ENCODE peak calls at places on chromosomes 11 and 22, in four cellular contexts. T is mesendoderm, P is neuronal stem cell, B is WERI-Rb-1. O is an unnamed sample. For H3K36me3, the result is how much of the 10 kb centered on the place peaks cover.

GRCh38 chr11:133918606-133919260 is 38.0 kb downstream of the IGSF9B start:
- DNase-seq in B (no peak), P (peak), T (peak), O (no peak)

GRCh38 chr11:105181100-105181499 is 41.5 kb upstream of the CARD18 start:
- DNase-seq in T (no peak), P (no peak), B (no peak), O (no peak)

GRCh38 chr11:62858201-62858600 is 18.8 kb upstream of the WDR74 start:
- DNase-seq in B (no peak), T (no peak), P (no peak), O (no peak)

GRCh38 chr11:79265756-79266322 is 175.0 kb downstream of the TENM4 start:
- DNase-seq in T (peak), P (no peak), B (no peak), O (no peak)

GRCh38 chr11:57230797-57231538 is 6.1 kb downstream of the APLNR start:
- DNase-seq in P (no peak), T (peak), B (no peak), O (no peak)

GRCh38 chr11:17719028-17719939 is at the start of gene MYOD1:
- DNase-seq in P (no peak), T (peak), B (no peak), O (peak)

GRCh38 chr22:30325065-30325720 is 1.5 kb downstream of the TBC1D10A start:
- DNase-seq in B (peak), P (no peak), T (peak), O (no peak)

GRCh38 chr11:50169634-50170033 is 137.0 kb downstream of the OR4C45 start:
- DNase-seq in B (no peak), P (no peak), T (no peak), O (no peak)

GRCh38 chr22:47655930-47656329 is 893.5 kb downstream of the TBC1D22A start:
- DNase-seq in P (no peak), B (no peak), T (no peak), O (no peak)

GRCh38 chr11:78050964-78051831 is 12.5 kb upstream of the THRSP start:
- DNase-seq in B (no peak), T (peak), P (no peak), O (peak)

GRCh38 chr22:42855726-42856125 is 1.3 kb downstream of the ARFGAP3 start:
- DNase-seq in T (no peak), B (no peak), P (no peak), O (no peak)

GRCh38 chr11:61699737-61700160 is 19.6 kb downstream of the DAGLA start:
- DNase-seq in T (no peak), P (no peak), B (no peak), O (no peak)
- H3K4me3 ChIP-seq in T (no peak), P (no peak), B (no peak), O (no peak)

GRCh38 chr11:111718436-111719325 is 47.5 kb downstream of the PPP2R1B start:
- DNase-seq in B (no peak), P (no peak), T (no peak), O (no peak)
- H3K36me3 ChIP-seq in B (half or more), P (under half), T (under half), O (under half)

DNA sequence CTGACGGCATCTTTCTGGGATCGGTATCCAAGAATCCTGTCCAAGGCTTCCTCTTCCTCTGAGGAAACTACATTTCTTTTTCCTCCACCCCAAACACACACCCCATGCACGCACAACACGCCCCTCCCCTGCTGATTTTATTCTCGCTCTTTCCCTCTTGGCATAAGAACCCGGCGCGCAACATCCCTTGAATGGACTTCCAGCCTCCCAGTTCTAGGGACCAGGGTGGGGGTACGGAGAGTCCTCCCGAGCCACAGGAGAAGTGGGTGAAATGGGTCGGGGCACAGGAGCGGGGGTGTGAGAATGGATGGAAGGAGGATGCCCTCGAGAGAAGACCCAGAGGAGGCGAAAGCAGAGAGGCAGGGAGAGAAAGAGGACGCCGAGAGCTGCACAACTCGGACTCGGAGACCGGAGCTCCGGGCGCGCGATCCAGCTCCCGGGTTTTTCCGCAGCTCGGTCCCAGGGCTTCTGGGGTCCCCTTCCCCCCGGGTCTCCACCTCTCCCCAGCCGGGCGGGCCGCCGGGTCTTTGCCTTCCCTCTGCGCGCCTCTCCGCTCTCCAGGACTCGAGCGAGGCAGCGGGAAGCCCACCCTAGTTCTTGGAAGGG is 1.4 kb upstream of the LARGE1 start:
- DNase-seq in P (peak), T (peak), B (peak), O (peak)
- H3K4me3 ChIP-seq in P (peak), T (peak), B (peak), O (peak)

GRCh38 chr11:95829580-95830259 is 39.4 kb downstream of the CEP57 start:
- DNase-seq in T (no peak), B (no peak), P (no peak), O (no peak)
- H3K36me3 ChIP-seq in T (under half), B (half or more), P (under half), O (under half)

GRCh38 chr22:26431151-26431995 is 2.3 kb downstream of the ASPHD2 start:
- DNase-seq in T (no peak), B (no peak), P (no peak), O (no peak)
- H3K4me3 ChIP-seq in T (no peak), B (no peak), P (no peak), O (no peak)

GRCh38 chr22:38751422-38752346 is 4.1 kb downstream of the SUN2 start:
- DNase-seq in B (no peak), T (no peak), P (no peak), O (no peak)

GRCh38 chr22:38750104-38750503 is 5.7 kb downstream of the SUN2 start:
- DNase-seq in T (no peak), B (no peak), P (no peak), O (no peak)

GRCh38 chr22:38751066-38751421 is 4.8 kb downstream of the SUN2 start:
- DNase-seq in B (no peak), T (no peak), P (no peak), O (no peak)

GRCh38 chr22:38748487-38749136 is 7.2 kb downstream of the SUN2 start:
- DNase-seq in B (no peak), P (no peak), T (no peak), O (no peak)

DNA sequence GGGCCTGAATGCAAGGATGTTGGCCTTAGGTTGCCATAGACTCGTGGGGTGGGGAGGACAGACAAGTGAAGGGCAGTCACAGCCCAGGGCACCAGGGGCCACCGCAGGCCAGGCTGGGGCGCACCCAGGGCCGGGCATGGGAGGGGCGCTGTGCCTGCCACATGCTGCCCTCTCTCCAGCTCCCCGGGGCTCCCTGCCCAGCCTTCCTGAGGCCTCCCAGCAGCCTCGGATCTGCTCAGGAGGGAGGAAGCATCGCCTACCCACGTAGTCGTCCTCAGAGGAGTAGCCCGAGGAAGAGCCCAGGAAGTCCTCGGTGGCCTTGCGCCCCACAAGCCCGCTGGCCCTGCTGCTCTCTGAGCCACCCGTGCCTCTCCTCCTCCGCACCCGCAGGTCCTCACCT is 5.2 kb downstream of the SUN2 start:
- DNase-seq in B (no peak), P (no peak), T (no peak), O (no peak)
- H3K36me3 ChIP-seq in B (half or more), P (under half), T (under half), O (under half)

DNA sequence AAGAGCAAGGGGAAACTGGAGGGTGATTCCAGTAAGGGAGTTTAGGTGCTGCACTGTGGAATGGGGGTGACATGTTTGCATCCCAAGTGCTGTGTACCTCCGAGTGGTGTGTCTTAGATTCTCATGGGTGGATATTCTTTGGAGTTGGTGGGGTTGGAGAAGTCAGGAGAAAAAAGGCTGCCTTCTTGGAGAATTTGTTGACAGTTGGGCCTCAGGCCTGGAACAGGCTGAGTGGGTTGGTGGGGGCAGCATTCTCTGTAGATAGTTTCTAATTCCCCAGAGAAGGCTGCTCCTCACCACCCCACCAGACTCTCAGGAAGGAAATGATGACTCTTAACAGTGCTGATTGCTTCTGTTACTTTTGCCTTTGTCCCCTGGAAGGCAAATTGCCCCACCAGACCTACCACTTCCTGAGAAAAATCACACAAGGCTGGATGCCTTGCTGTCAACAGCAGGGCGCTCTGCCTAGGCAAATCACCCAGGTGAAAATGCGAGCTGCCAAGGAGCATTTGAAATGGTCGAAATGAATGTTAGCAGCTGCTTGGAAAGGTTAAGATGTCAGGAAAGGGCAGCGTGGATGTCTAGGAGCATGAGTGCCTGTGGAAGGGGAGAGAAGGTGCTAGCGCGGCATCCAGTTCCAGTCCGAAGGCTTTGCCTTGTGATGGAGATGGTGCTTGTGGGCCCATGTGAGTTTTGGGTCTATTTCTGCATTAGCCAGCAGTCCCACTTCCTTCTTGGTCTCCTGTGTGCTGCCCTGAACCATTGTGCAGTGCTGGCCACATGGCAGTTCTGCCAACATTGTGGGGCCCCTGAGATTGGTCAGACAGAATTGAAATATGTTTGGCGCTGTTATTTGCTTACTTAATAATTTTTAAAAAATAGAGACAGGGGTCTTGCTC is 29.7 kb upstream of the SORL1-AS1 start:
- DNase-seq in B (no peak), P (no peak), T (peak), O (no peak)
- H3K4me3 ChIP-seq in B (no peak), P (no peak), T (no peak), O (no peak)

GRCh38 chr11:76201056-76201455 is 5.2 kb downstream of the WNT11 start:
- DNase-seq in B (peak), P (no peak), T (no peak), O (no peak)
- H3K36me3 ChIP-seq in B (under half), P (under half), T (under half), O (under half)

GRCh38 chr22:50302041-50302541 is 5.4 kb downstream of the PLXNB2 start:
- DNase-seq in B (no peak), P (no peak), T (no peak), O (no peak)

GRCh38 chr22:50303848-50304527 is 3.5 kb downstream of the PLXNB2 start:
- DNase-seq in B (peak), T (peak), P (no peak), O (peak)

GRCh38 chr22:50304528-50305392 is 2.7 kb downstream of the PLXNB2 start:
- DNase-seq in T (no peak), P (no peak), B (no peak), O (no peak)

GRCh38 chr22:50302564-50302963 is 4.9 kb downstream of the PLXNB2 start:
- DNase-seq in B (no peak), P (no peak), T (no peak), O (no peak)

DNA sequence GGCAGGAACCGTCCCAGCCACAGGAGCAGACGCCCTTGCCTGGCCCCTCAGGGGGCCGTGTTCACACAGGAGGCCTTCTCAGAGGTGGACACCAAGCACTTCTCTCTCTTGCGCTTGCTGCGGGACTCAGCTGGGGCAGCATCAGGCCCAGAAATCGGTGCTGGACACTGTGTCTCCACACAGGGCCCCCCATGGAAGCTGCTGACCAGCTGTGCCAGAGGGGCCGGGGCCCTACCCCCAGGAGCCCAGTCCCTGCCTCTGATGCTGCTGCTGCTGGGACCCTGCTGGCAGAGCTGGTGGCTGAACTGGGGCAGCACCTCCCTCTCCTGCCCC is 4.0 kb downstream of the PLXNB2 start:
- DNase-seq in P (no peak), T (no peak), B (no peak), O (no peak)
- H3K4me3 ChIP-seq in P (no peak), T (no peak), B (no peak), O (no peak)

GRCh38 chr11:113732092-113732491 is 26.0 kb upstream of the TMPRSS5 start:
- DNase-seq in T (no peak), B (no peak), P (no peak), O (no peak)

GRCh38 chr11:113730887-113731726 is 25.0 kb upstream of the TMPRSS5 start:
- DNase-seq in B (peak), T (peak), P (peak), O (peak)

GRCh38 chr11:113736323-113736722 is 30.2 kb upstream of the TMPRSS5 start:
- DNase-seq in B (no peak), P (no peak), T (no peak), O (no peak)
- H3K36me3 ChIP-seq in B (under half), P (under half), T (under half), O (under half)